ENCODE peak calls at places on chromosome 5, in six cellular contexts. K is tibial artery, H is WERI-Rb-1, O is heart right ventricle, T is esophagus squamous epithelium, F is MCF 10A. R is an unnamed sample.

GRCh38 chr5:180191716-180192115 is 17.3 kb downstream of the RASGEF1C start:
- DNase-seq in O (no peak), H (no peak), T (no peak), F (no peak), K (no peak), R (no peak)

GRCh38 chr5:96146675-96147074 is 185.0 kb upstream of the ELL2 start:
- DNase-seq in O (no peak), T (no peak), H (no peak), F (peak), K (no peak), R (no peak)

GRCh38 chr5:160938532-160938931 is 86.5 kb upstream of the ATP10B start:
- DNase-seq in O (peak), H (no peak), F (peak), K (no peak), T (no peak), R (no peak)

GRCh38 chr5:57366744-57367143 is 115.9 kb downstream of the ACTBL2 start:
- DNase-seq in F (peak), K (no peak), T (no peak), H (no peak), O (no peak), R (no peak)

GRCh38 chr5:133316346-133317343 is 264.8 kb downstream of the HSPA4 start:
- DNase-seq in O (no peak), T (no peak), F (peak), K (no peak), H (peak), R (peak)

GRCh38 chr5:17203329-17204132 is 13.9 kb upstream of the BASP1 start:
- DNase-seq in T (no peak), H (no peak), O (no peak), K (peak), F (peak), R (peak)

GRCh38 chr5:34656700-34657549 is 797 bp downstream of the RAI14 start:
- DNase-seq in H (peak), K (no peak), O (peak), F (peak), T (no peak), R (peak)

GRCh38 chr5:67409342-67409741 is 212.7 kb upstream of the CD180 start:
- DNase-seq in H (no peak), F (no peak), T (no peak), O (no peak), K (no peak), R (no peak)

GRCh38 chr5:74579215-74579614 is 61.3 kb downstream of the ENC1 start:
- DNase-seq in K (no peak), F (no peak), H (no peak), T (no peak), O (no peak), R (no peak)

GRCh38 chr5:153476767-153477166 is 13.7 kb upstream of the GRIA1 start:
- DNase-seq in K (no peak), H (no peak), O (no peak), T (no peak), F (peak), R (no peak)

GRCh38 chr5:59300930-59301329 is 592.6 kb downstream of the PDE4D start:
- DNase-seq in H (no peak), F (no peak), T (no peak), O (no peak), K (no peak), R (no peak)

GRCh38 chr5:9112520-9113291 is 433.2 kb downstream of the SEMA5A start:
- DNase-seq in T (no peak), H (no peak), F (peak), O (no peak), K (no peak), R (no peak)

GRCh38 chr5:141870226-141870625 is 8.0 kb downstream of the PCDH1 start:
- DNase-seq in T (no peak), H (no peak), K (no peak), O (no peak), F (no peak), R (no peak)

GRCh38 chr5:141992349-141992963 is 20.4 kb downstream of the GNPDA1 start:
- DNase-seq in T (no peak), O (peak), F (peak), K (peak), H (peak), R (peak)

GRCh38 chr5:34516166-34516565 is 140.0 kb upstream of the RAI14 start:
- DNase-seq in O (no peak), F (no peak), T (no peak), K (no peak), H (no peak), R (no peak)

GRCh38 chr5:174751154-174751990 is 27.0 kb downstream of the MSX2 start:
- DNase-seq in O (no peak), K (no peak), H (no peak), F (peak), T (no peak), R (peak)

GRCh38 chr5:15695171-15695676 is 195.2 kb downstream of the FBXL7 start:
- DNase-seq in H (peak), K (no peak), T (no peak), O (no peak), F (no peak), R (peak)

GRCh38 chr5:146291421-146292074 is 47.1 kb upstream of the POU4F3 start:
- DNase-seq in F (peak), K (no peak), O (peak), T (no peak), H (peak), R (peak)

GRCh38 chr5:150599917-150600511 is 40.4 kb upstream of the SYNPO start:
- DNase-seq in H (no peak), T (no peak), F (peak), K (peak), O (peak), R (no peak)

GRCh38 chr5:160133071-160133917 is 14.0 kb upstream of the PWWP2A start:
- DNase-seq in O (peak), T (no peak), K (peak), H (no peak), F (no peak), R (peak)

GRCh38 chr5:20528471-20528870 is 540.5 kb upstream of the CDH18 start:
- DNase-seq in T (no peak), K (no peak), O (no peak), F (no peak), H (no peak), R (no peak)

GRCh38 chr5:133957080-133957479 is 11.3 kb downstream of the C5orf15 start:
- DNase-seq in K (no peak), H (no peak), T (no peak), F (no peak), O (no peak), R (no peak)

GRCh38 chr5:76402880-76403712 is at the start of gene IQGAP2:
- DNase-seq in O (peak), F (peak), H (peak), T (peak), K (peak), R (peak)

GRCh38 chr5:127184841-127185240 is 105.8 kb upstream of the MEGF10 start:
- DNase-seq in O (no peak), T (no peak), F (no peak), K (no peak), H (no peak), R (no peak)

GRCh38 chr5:160266752-160267345 is 37.5 kb downstream of the FABP6 start:
- DNase-seq in H (no peak), F (no peak), T (no peak), O (no peak), K (no peak), R (peak)

GRCh38 chr5:179160584-179160983 is 100.4 kb downstream of the ZNF354C start:
- DNase-seq in O (no peak), F (no peak), T (no peak), K (no peak), H (no peak), R (no peak)

GRCh38 chr5:39948867-39949468 is 524.2 kb upstream of the DAB2 start:
- DNase-seq in F (peak), K (peak), O (peak), H (peak), T (no peak), R (peak)

GRCh38 chr5:460413-460700 is 17.4 kb downstream of the EXOC3 start:
- DNase-seq in F (no peak), T (no peak), H (peak), O (no peak), K (peak), R (no peak)

GRCh38 chr5:7856855-7857254 is 5.9 kb upstream of the CFAP90 start:
- DNase-seq in T (no peak), H (peak), K (no peak), F (peak), O (peak), R (peak)

GRCh38 chr5:143227301-143227700 is 176.2 kb downstream of the NR3C1 start:
- DNase-seq in O (no peak), T (no peak), K (no peak), H (no peak), F (no peak), R (no peak)

GRCh38 chr5:115428676-115429075 is 115.9 kb downstream of the FEM1C start:
- DNase-seq in F (no peak), O (no peak), H (no peak), K (no peak), T (no peak), R (no peak)

GRCh38 chr5:54272746-54273145 is 37.6 kb downstream of the ARL15 start:
- DNase-seq in F (no peak), O (no peak), H (no peak), K (no peak), T (no peak), R (no peak)

GRCh38 chr5:42677156-42677842 is 79.3 kb upstream of the CCDC152 start:
- DNase-seq in K (no peak), H (no peak), F (peak), O (no peak), T (no peak), R (no peak)

GRCh38 chr5:42675602-42676001 is 81.0 kb upstream of the CCDC152 start:
- DNase-seq in H (no peak), O (no peak), K (no peak), T (no peak), F (no peak), R (no peak)

GRCh38 chr5:42676362-42676761 is 80.3 kb upstream of the CCDC152 start:
- DNase-seq in O (no peak), T (no peak), K (no peak), H (no peak), F (no peak), R (no peak)

GRCh38 chr5:42680035-42680434 is 76.6 kb upstream of the CCDC152 start:
- DNase-seq in O (no peak), F (no peak), K (no peak), T (no peak), H (no peak), R (no peak)
- TF ChIP-seq CTCF in O (no peak), F (no peak), K (no peak), T (no peak), H (no peak), R (no peak)

DNA sequence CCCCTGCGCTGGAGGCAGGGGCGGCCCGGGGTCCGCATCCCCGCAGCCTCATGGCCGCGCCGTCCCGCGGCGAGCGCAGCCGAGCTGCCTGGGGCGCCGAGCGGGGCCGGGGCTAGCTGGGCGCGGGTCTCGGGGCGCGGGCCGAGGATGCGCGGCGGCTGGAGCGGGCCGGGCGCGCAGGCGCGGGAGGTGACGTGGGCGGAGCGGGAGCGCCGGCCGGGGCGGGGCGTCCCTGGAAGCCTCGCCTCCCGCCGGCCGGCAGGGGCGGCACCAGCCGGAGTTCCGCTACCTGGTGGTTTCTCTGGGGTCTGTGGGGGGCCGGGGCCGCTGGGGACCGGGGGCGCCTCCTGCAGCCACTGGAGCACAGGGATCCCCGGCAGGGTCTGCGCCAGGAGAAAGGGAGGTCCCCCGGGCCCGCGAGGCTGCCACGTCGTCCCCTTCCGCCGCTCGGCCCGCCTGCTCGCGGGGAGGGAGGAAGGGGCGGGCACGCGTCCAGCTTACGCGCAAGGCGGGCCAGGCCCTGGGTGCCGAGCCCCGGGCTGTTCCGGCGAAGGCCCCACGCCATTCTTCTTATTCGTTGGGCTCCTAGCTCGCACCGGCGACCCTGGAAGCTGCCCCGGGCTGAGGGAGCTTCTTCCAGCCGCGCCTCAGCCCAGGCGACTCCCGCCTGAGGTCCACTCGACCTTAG is at the start of gene LPCAT1:
- DNase-seq in F (peak), H (peak), T (no peak), K (peak), O (peak), R (peak)
- TF ChIP-seq CTCF in F (no peak), H (no peak), T (peak), K (peak), O (peak), R (no peak)

DNA sequence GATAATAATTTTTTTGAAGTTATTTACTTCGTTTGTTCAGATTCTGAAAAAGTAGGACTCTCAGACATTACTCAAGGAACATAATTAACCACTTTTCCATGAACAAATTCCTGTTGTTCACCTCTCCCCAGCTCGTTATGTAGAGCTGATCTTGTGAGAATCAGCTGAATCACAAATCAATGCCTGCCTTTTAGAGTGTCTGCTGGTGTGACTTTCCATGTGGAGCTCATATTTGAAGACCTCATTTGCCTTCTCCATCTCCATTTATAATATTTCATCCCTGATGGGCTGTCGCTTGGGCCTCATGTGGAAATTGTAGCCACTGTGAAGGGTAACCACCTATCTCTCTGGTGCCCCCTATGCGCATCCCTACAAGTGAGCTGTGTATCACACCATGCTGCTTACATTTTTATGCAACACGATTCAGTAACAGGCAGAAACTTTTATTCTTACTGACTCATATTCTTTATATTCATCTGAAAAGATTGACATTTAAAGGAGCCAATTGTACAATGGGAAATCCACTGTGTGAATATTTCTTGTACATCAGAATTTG is 111.3 kb downstream of the STK32A start:
- DNase-seq in H (no peak), O (no peak), F (peak), K (no peak), T (no peak), R (no peak)
- TF ChIP-seq CTCF in H (peak), O (no peak), F (no peak), K (no peak), T (no peak), R (no peak)

GRCh38 chr5:11182441-11183080 is 421.5 kb upstream of the DAP start:
- DNase-seq in O (no peak), T (no peak), H (peak), K (no peak), F (peak), R (peak)
- TF ChIP-seq CTCF in O (peak), T (no peak), H (peak), K (peak), F (peak), R (peak)

GRCh38 chr5:176870110-176870591 is 29.0 kb downstream of the HK3 start:
- DNase-seq in H (peak), K (no peak), T (no peak), F (peak), O (peak), R (peak)
- TF ChIP-seq CTCF in H (peak), K (no peak), T (no peak), F (peak), O (peak), R (peak)

GRCh38 chr5:77644443-77645157 is 6.1 kb upstream of the OTP start:
- DNase-seq in H (no peak), K (no peak), O (no peak), T (no peak), F (no peak), R (peak)

GRCh38 chr5:77641963-77642589 is 3.6 kb upstream of the OTP start:
- DNase-seq in T (no peak), O (no peak), H (no peak), K (no peak), F (no peak), R (no peak)

GRCh38 chr5:77641397-77641943 is 3.0 kb upstream of the OTP start:
- DNase-seq in K (no peak), O (no peak), T (no peak), H (no peak), F (no peak), R (peak)

GRCh38 chr5:77643654-77644404 is 5.3 kb upstream of the OTP start:
- DNase-seq in T (no peak), O (no peak), K (no peak), H (no peak), F (no peak), R (no peak)

DNA sequence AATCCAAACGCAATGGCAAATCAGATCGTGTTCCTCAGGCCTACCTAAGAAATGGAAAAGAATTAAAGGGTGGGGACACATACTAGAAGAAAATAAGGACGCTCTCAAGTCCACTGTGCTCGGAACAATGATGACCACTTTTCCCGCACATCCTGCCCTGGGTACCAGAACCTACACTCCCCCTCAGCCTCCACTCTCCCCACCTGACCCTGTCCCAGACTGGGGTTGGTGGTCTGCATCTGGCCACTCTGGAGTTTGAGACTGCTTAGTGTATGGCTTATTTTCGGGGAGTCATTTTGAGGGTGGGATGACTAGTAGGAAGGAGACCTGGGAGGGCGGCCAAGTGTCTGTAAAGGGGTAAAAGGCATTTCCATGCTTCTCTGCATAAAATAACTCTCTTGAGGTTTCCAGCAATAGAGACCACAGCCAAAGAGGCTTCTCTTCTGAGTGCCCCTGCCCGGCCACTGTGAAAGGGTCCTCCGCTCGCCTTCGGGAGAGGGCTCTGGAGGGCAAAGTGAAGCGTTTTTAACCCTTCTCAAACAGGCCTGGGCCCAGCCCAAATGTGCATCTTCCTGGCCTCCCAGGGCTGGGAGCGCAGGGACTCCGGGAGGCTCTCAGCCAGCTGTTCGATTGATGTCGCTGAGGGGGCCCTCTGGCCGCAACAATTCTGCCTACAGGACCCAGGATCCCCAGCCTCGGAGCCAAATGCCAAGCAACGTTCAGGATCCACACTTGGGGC is 4.6 kb upstream of the OTP start:
- DNase-seq in K (no peak), T (no peak), O (no peak), F (no peak), H (no peak), R (peak)
- TF ChIP-seq CTCF in K (no peak), T (no peak), O (no peak), F (no peak), H (no peak), R (no peak)

DNA sequence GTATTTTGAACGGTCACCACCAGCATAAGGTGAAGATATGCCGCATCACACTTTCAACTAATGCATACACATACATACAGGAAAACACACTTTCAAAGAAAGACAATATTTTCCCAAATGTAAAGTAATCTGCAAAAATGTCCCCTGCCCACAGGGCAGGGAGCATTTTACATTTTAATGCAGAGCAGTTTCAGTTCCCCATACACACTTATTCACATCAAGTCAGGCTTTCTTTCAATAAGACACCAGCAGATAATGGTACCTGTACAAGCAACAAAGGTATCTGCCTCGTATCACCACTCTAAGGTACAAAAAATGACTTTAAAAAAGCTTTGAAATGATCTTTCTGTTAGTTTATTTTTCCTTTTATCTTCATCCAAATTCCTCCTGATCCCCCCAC is 247.1 kb upstream of the CCNG1 start:
- DNase-seq in K (no peak), F (no peak), O (no peak), H (no peak), T (no peak), R (no peak)
- TF ChIP-seq CTCF in K (no peak), F (no peak), O (no peak), H (no peak), T (no peak), R (no peak)

R was measured in nephron progenitor cell.